ENCODE peak calls at places on chromosomes 13 and 19, in eight cellular contexts. A is body of pancreas; G is cardiac fibroblast; B is activated CD4-positive, alpha-beta T cell treated with anti-CD3 and anti-CD28 coated beads for 1 hour; X is AG08396; J is stimulated activated CD4-positive, alpha-beta T cell treated with anti-CD3 and anti-CD28 coated beads, Interleukin-1b, Interleukin-23, amount 100 ng/mL, for 1 hour; C is EH; Y is NCI-H460. D is an unnamed sample.
A peak's percentile ranks its signal among the peaks of the same experiment; 100 is the strongest.

GRCh38 chr19:33379151-33379829 is 5.8 kb downstream of the CEBPG start:
- DNase-seq in A (no peak), G (no peak), B (no peak), X (no peak), J (no peak), C (no peak), Y (no peak), D (peak; percentile 15)

GRCh38 chr19:41206926-41207750 is 11.9 kb upstream of the AXL start:
- DNase-seq in A (peak; percentile 22), G (peak; percentile 34), B (no peak), X (no peak), J (no peak), C (no peak), Y (no peak), D (peak; percentile 81)

GRCh38 chr13:23433171-23434153 is at the start of gene SACS:
- DNase-seq in A (peak; percentile 37), G (peak; percentile 49), B (no peak), X (peak; percentile 28), J (no peak), C (peak; percentile 77), Y (no peak), D (no peak)

GRCh38 chr13:48214519-48215121 is 18.4 kb upstream of the ITM2B start:
- DNase-seq in A (no peak), G (no peak), B (no peak), X (no peak), J (no peak), C (peak; percentile 8), Y (no peak), D (no peak)

GRCh38 chr19:5113633-5114586 is 145.0 kb downstream of the KDM4B start:
- DNase-seq in A (no peak), G (no peak), B (no peak), X (no peak), J (no peak), C (no peak), Y (no peak), D (no peak)

GRCh38 chr19:33860691-33861090 is 64.0 kb downstream of the KCTD15 start:
- DNase-seq in A (no peak), G (no peak), B (no peak), X (no peak), J (no peak), C (no peak), Y (no peak), D (no peak)

GRCh38 chr19:10952809-10953208 is 8.0 kb upstream of the SMARCA4 start:
- DNase-seq in A (no peak), G (no peak), B (no peak), X (no peak), J (no peak), C (no peak), Y (no peak), D (no peak)

GRCh38 chr13:111328111-111328802 is 7.8 kb downstream of the TEX29 start:
- DNase-seq in A (no peak), G (no peak), B (no peak), X (no peak), J (no peak), C (no peak), Y (no peak), D (no peak)

GRCh38 chr13:113539176-113539575 is 45.4 kb upstream of the TFDP1 start:
- DNase-seq in A (no peak), G (no peak), B (no peak), X (no peak), J (no peak), C (no peak), Y (no peak), D (peak; percentile 38)

GRCh38 chr19:2338751-2339643 is 10.5 kb downstream of the SPPL2B start:
- DNase-seq in A (no peak), G (no peak), B (no peak), X (no peak), J (no peak), C (no peak), Y (no peak), D (no peak)

GRCh38 chr19:18274776-18275356 is 614 bp upstream of the IQCN start:
- DNase-seq in A (peak; percentile 91), G (peak; percentile 92), B (no peak), X (peak; percentile 90), J (no peak), C (peak; percentile 90), Y (peak; percentile 47), D (peak; percentile 90)

GRCh38 chr19:54654447-54655321 is 8.1 kb upstream of the LILRB4 start:
- DNase-seq in A (no peak), G (no peak), B (no peak), X (no peak), J (no peak), C (no peak), Y (no peak), D (no peak)

GRCh38 chr13:48126944-48127814 is 32.3 kb upstream of the MED4 start:
- DNase-seq in A (peak; percentile 36), G (peak; percentile 86), B (peak; percentile 10), X (peak; percentile 53), J (no peak), C (peak; percentile 69), Y (peak; percentile 45), D (peak; percentile 78)

GRCh38 chr13:27839809-27840467 is 47.7 kb downstream of the GSX1 start:
- DNase-seq in A (no peak), G (no peak), B (no peak), X (no peak), J (no peak), C (peak; percentile 13), Y (no peak), D (no peak)

D was measured in sciatic nerve.